ENCODE peak calls at places on chromosome X, in four cellular contexts. O is H9, X is H1, W is IMR-90. U is an unnamed sample.

GRCh38 chrX:136691028-136691809 is 43.3 kb downstream of the CD40LG start:
- DNase-seq in O (no peak), X (no peak), W (peak), U (no peak)

GRCh38 chrX:117835034-117835433 is 281.6 kb downstream of the KLHL13 start:
- DNase-seq in O (peak), X (no peak), W (no peak), U (peak)

GRCh38 chrX:19785647-19786046 is 101.8 kb downstream of the SH3KBP1 start:
- DNase-seq in O (no peak), X (no peak), W (no peak), U (no peak)

GRCh38 chrX:39670281-39670680 is 427.5 kb downstream of the BCOR start:
- DNase-seq in O (no peak), X (no peak), W (no peak), U (no peak)

GRCh38 chrX:78886550-78886949 is 58.6 kb upstream of the P2RY10 start:
- DNase-seq in O (no peak), X (no peak), W (no peak), U (peak)

GRCh38 chrX:97000682-97001393 is 117.1 kb downstream of the RPA4 start:
- DNase-seq in O (no peak), X (no peak), W (no peak), U (no peak)

GRCh38 chrX:20863649-20864048 is 510.6 kb upstream of the CNKSR2 start:
- DNase-seq in O (no peak), X (no peak), W (no peak), U (no peak)

GRCh38 chrX:94058728-94059382 is 384.8 kb downstream of the FAM133A start:
- DNase-seq in O (peak), X (no peak), W (no peak), U (peak)

GRCh38 chrX:20499763-20500162 is 233.1 kb upstream of the RPS6KA3 start:
- DNase-seq in O (no peak), X (no peak), W (no peak), U (no peak)

GRCh38 chrX:138128025-138128671 is 562.2 kb downstream of the ZIC3 start:
- DNase-seq in O (peak), X (no peak), W (peak), U (peak)

GRCh38 chrX:118188977-118189376 is 72.4 kb upstream of the KLHL13 start:
- DNase-seq in O (no peak), X (no peak), W (no peak), U (no peak)

GRCh38 chrX:103877571-103877970 is 45.5 kb upstream of the RAB9B start:
- DNase-seq in O (no peak), X (no peak), W (no peak), U (no peak)

GRCh38 chrX:72021975-72022374 is 109.7 kb downstream of the RTL5 start:
- DNase-seq in O (peak), X (no peak), W (no peak), U (peak)

GRCh38 chrX:153321381-153322105 is at the start of gene PNMA6F:
- DNase-seq in O (no peak), X (no peak), W (no peak), U (peak)

GRCh38 chrX:54419559-54420302 is 20.5 kb upstream of the TSR2 start:
- DNase-seq in O (no peak), X (no peak), W (no peak), U (no peak)

GRCh38 chrX:40513012-40513411 is 67.8 kb upstream of the ATP6AP2 start:
- DNase-seq in O (no peak), X (no peak), W (no peak), U (no peak)

GRCh38 chrX:154727418-154728323 is 23.2 kb downstream of the GAB3 start:
- DNase-seq in O (no peak), X (no peak), W (peak), U (peak)

DNA sequence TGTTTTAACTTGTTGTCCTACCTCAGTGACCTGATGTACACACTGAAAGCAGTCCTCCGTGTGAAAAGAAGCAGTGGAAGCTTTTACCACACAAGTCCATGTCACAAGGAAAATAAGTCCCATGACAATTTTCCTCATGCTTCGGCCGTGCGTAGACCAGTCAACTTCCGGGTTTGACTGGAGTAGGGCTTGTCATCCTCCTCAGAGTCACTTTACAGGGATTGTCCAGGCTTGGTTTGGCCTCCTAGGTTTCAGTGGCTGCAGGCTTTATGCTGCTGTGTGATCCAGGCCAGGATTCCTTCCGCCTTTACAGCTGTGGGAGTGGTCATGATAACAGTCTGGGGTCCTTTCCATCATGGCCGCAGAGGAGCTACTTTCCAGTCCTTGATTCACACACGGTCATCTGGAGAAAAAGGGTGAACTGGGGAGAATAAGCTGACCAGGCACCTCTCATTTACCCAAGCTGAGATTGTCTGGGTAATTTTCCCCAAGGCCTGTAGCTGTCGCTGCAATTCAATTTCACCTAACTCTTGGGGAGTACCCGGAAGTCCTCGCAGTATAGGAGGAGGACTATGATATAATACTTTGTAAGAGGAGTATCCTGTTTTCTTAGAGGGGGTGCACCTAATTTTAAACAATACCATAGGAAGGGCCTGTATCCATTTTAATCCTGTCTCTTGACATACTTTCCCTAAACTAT is 206.1 kb upstream of the KLF8 start:
- DNase-seq in O (no peak), X (no peak), W (no peak), U (no peak)
- H4K8ac ChIP-seq in O (no peak), X (no peak), W (no peak), U (no peak)

DNA sequence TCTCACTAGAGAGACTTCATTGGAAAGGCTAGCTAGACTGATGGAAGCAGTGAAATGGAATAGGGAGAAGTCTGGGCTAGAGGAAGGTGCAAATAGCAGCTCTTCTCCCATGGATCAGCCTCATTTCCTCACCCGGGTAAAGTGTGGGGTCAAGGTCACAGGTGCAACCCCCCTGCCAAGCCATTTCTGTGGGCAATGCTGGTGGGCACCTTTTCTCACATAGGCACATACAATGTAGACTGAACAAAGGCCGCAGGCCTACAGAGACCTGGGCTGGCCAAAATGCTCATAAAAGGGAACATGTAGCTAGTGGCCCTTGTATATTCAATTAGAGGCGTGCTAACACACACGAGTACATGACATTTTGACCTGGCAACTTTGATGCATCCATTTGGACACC is 71.5 kb upstream of the EFNB1 start:
- DNase-seq in O (no peak), X (no peak), W (no peak), U (no peak)
- H2BK15ac ChIP-seq in O (no peak), X (no peak), W (no peak), U (no peak)

GRCh38 chrX:29388509-29388908 is 801.3 kb downstream of the IL1RAPL1 start:
- DNase-seq in O (no peak), X (no peak), W (no peak), U (no peak)
- H4K5ac ChIP-seq in O (no peak), X (no peak), W (no peak), U (no peak)

DNA sequence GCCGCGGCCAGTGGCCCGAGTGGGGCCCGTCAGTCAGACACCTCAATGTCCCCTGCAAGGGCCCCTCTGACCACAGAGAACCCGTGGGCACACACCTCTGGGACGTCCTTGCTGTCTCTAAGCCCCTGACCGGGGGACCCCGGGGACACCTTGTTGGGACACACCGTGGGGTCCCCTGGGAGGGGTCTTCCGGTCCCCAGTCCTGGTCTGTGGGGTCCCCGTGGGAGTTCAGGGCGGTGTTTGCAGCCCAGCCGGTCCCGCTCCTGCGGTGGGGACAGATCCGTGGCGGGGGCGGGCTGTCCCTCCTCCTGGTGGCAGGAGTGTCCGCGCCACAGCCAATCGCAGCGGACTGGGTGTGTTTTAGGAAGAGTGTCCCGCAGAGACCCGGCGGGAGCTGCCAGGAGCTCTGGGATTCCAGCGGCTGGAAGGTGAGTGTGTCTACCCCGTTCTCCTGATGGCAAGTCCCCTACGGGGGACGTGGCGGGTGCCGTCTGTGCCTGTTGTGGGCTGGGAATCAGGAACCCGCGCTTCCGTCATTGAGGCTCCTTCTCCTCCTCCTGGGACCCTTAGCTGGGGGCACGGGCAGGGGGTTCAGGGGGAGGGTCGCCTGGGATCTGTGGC is 5.1 kb upstream of the PLCXD1 start:
- DNase-seq in O (peak), X (no peak), W (peak), U (peak)
- H4K8ac ChIP-seq in O (no peak), X (peak), W (peak), U (no peak)